ENCODE peak calls at places on chromosomes 16 and 17, in nine cellular contexts. One of them, this sample, is unnamed.

GRCh38 chr16:65054457-65054856 is 67.4 kb downstream of the CDH11 start:
- DNase-seq in breast epithelium: no peak
- DNase-seq in OCI-LY7: no peak
- DNase-seq in tibial artery: no peak
- DNase-seq in CD8-positive, alpha-beta memory T cell: no peak
- DNase-seq in esophagus squamous epithelium: no peak
- DNase-seq in sigmoid colon: no peak
- DNase-seq in mesendoderm: no peak
- DNase-seq in psoas muscle: no peak
- DNase-seq in this sample: no peak

GRCh38 chr16:56662357-56663354 is 4.9 kb downstream of the MT1F start:
- DNase-seq in breast epithelium: no peak
- DNase-seq in OCI-LY7: no peak
- DNase-seq in tibial artery: no peak
- DNase-seq in CD8-positive, alpha-beta memory T cell: peak
- DNase-seq in esophagus squamous epithelium: no peak
- DNase-seq in sigmoid colon: no peak
- DNase-seq in mesendoderm: peak
- DNase-seq in psoas muscle: no peak
- DNase-seq in this sample: no peak

GRCh38 chr17:6427284-6427781 is 7.6 kb downstream of the AIPL1 start:
- DNase-seq in breast epithelium: no peak
- DNase-seq in OCI-LY7: no peak
- DNase-seq in tibial artery: no peak
- DNase-seq in CD8-positive, alpha-beta memory T cell: peak
- DNase-seq in esophagus squamous epithelium: no peak
- DNase-seq in sigmoid colon: no peak
- DNase-seq in mesendoderm: no peak
- DNase-seq in psoas muscle: no peak
- DNase-seq in this sample: peak

GRCh38 chr17:67646472-67646871 is 71.3 kb upstream of the NOL11 start:
- DNase-seq in breast epithelium: no peak
- DNase-seq in OCI-LY7: no peak
- DNase-seq in tibial artery: no peak
- DNase-seq in CD8-positive, alpha-beta memory T cell: no peak
- DNase-seq in esophagus squamous epithelium: no peak
- DNase-seq in sigmoid colon: no peak
- DNase-seq in mesendoderm: no peak
- DNase-seq in psoas muscle: no peak
- DNase-seq in this sample: no peak

GRCh38 chr17:22435231-22435974 is 743.1 kb downstream of the KCNJ18 start:
- DNase-seq in breast epithelium: no peak
- DNase-seq in OCI-LY7: no peak
- DNase-seq in tibial artery: no peak
- DNase-seq in CD8-positive, alpha-beta memory T cell: no peak
- DNase-seq in esophagus squamous epithelium: no peak
- DNase-seq in sigmoid colon: no peak
- DNase-seq in mesendoderm: no peak
- DNase-seq in psoas muscle: no peak
- DNase-seq in this sample: no peak

GRCh38 chr16:50547944-50548658 is at the start of gene NKD1:
- DNase-seq in breast epithelium: peak
- DNase-seq in OCI-LY7: peak
- DNase-seq in tibial artery: peak
- DNase-seq in CD8-positive, alpha-beta memory T cell: peak
- DNase-seq in esophagus squamous epithelium: no peak
- DNase-seq in sigmoid colon: peak
- DNase-seq in mesendoderm: peak
- DNase-seq in psoas muscle: peak
- DNase-seq in this sample: peak

GRCh38 chr17:75404223-75404738 is 1.2 kb downstream of the GRB2 start:
- DNase-seq in breast epithelium: no peak
- DNase-seq in OCI-LY7: peak
- DNase-seq in tibial artery: peak
- DNase-seq in CD8-positive, alpha-beta memory T cell: peak
- DNase-seq in esophagus squamous epithelium: no peak
- DNase-seq in sigmoid colon: peak
- DNase-seq in mesendoderm: peak
- DNase-seq in psoas muscle: peak
- DNase-seq in this sample: peak

GRCh38 chr17:61255609-61256008 is 144.0 kb upstream of the TBX2 start:
- DNase-seq in breast epithelium: no peak
- DNase-seq in OCI-LY7: no peak
- DNase-seq in tibial artery: no peak
- DNase-seq in CD8-positive, alpha-beta memory T cell: no peak
- DNase-seq in esophagus squamous epithelium: no peak
- DNase-seq in sigmoid colon: no peak
- DNase-seq in mesendoderm: no peak
- DNase-seq in psoas muscle: no peak
- DNase-seq in this sample: no peak

GRCh38 chr17:7294614-7295153 is at the start of gene YBX2:
- DNase-seq in breast epithelium: peak
- DNase-seq in OCI-LY7: peak
- DNase-seq in tibial artery: no peak
- DNase-seq in CD8-positive, alpha-beta memory T cell: peak
- DNase-seq in esophagus squamous epithelium: no peak
- DNase-seq in sigmoid colon: no peak
- DNase-seq in mesendoderm: peak
- DNase-seq in psoas muscle: peak
- DNase-seq in this sample: peak

GRCh38 chr17:37740861-37741260 is 4.0 kb downstream of the HNF1B start:
- DNase-seq in breast epithelium: no peak
- DNase-seq in OCI-LY7: no peak
- DNase-seq in tibial artery: no peak
- DNase-seq in CD8-positive, alpha-beta memory T cell: no peak
- DNase-seq in esophagus squamous epithelium: no peak
- DNase-seq in sigmoid colon: no peak
- DNase-seq in mesendoderm: no peak
- DNase-seq in psoas muscle: no peak
- DNase-seq in this sample: no peak

GRCh38 chr16:8996891-8997290 is 33.2 kb upstream of the USP7 start:
- DNase-seq in breast epithelium: no peak
- DNase-seq in OCI-LY7: no peak
- DNase-seq in tibial artery: no peak
- DNase-seq in CD8-positive, alpha-beta memory T cell: no peak
- DNase-seq in esophagus squamous epithelium: no peak
- DNase-seq in sigmoid colon: no peak
- DNase-seq in mesendoderm: peak
- DNase-seq in psoas muscle: no peak
- DNase-seq in this sample: no peak

GRCh38 chr17:59443106-59443505 is 111.7 kb downstream of the YPEL2 start:
- DNase-seq in breast epithelium: no peak
- DNase-seq in OCI-LY7: no peak
- DNase-seq in tibial artery: no peak
- DNase-seq in CD8-positive, alpha-beta memory T cell: no peak
- DNase-seq in esophagus squamous epithelium: no peak
- DNase-seq in sigmoid colon: no peak
- DNase-seq in mesendoderm: no peak
- DNase-seq in psoas muscle: no peak
- DNase-seq in this sample: no peak

GRCh38 chr17:13420294-13421277 is 181.1 kb downstream of the HS3ST3A1 start:
- DNase-seq in breast epithelium: no peak
- DNase-seq in OCI-LY7: no peak
- DNase-seq in tibial artery: no peak
- DNase-seq in CD8-positive, alpha-beta memory T cell: no peak
- DNase-seq in esophagus squamous epithelium: no peak
- DNase-seq in sigmoid colon: no peak
- DNase-seq in mesendoderm: no peak
- DNase-seq in psoas muscle: no peak
- DNase-seq in this sample: no peak

GRCh38 chr16:35431829-35432663 is 1972.6 kb downstream of the TP53TG3F start:
- DNase-seq in breast epithelium: no peak
- DNase-seq in OCI-LY7: peak
- DNase-seq in tibial artery: no peak
- DNase-seq in CD8-positive, alpha-beta memory T cell: no peak
- DNase-seq in esophagus squamous epithelium: no peak
- DNase-seq in sigmoid colon: no peak
- DNase-seq in mesendoderm: peak
- DNase-seq in psoas muscle: no peak
- DNase-seq in this sample: no peak

DNA sequence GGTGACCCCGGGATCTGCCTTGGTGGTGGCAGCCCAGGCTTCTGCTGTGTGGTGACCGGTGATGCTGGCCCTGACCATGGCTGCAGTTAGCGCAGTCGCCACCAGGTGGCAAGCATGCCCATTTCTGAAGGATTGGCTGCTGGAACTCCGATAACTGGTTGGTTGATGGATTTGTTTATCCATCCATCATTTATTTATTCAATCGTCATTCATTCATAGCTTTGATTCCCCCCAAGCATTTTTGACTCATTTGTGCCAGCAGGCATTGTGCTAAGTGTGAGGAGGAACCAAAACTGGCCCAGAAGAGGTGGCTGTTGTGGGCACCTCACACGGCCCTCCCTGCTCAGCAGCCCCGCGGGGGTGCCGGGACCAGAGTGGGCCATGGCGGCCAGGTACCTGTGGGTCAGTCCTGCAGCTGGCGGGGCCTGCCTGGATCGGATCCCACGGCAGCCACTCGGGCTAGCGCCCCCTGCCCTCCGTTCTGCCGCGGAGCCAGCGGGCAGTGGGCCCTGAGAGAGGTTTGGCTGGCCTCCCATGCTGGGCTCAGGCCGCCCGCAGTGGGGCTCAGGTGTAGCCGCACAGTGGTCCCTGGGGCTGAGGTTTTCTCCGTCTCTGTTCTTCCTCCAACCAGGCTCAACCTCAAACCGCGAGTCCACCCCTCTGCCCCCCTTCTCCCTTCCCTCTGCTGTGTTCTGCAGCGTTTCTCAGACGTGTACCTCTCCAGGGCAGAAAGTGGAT is 28.8 kb upstream of the ITGA3 start:
- DNase-seq in breast epithelium: peak
- DNase-seq in OCI-LY7: peak
- DNase-seq in tibial artery: peak
- DNase-seq in CD8-positive, alpha-beta memory T cell: peak
- DNase-seq in esophagus squamous epithelium: no peak
- DNase-seq in sigmoid colon: peak
- DNase-seq in mesendoderm: peak
- DNase-seq in psoas muscle: peak
- DNase-seq in this sample: peak
- H3K4me3 ChIP-seq in breast epithelium: peak
- H3K4me3 ChIP-seq in OCI-LY7: no peak
- H3K4me3 ChIP-seq in tibial artery: peak
- H3K4me3 ChIP-seq in CD8-positive, alpha-beta memory T cell: no peak
- H3K4me3 ChIP-seq in esophagus squamous epithelium: peak
- H3K4me3 ChIP-seq in sigmoid colon: peak
- H3K4me3 ChIP-seq in mesendoderm: no peak
- H3K4me3 ChIP-seq in psoas muscle: peak
- H3K4me3 ChIP-seq in this sample: no peak

DNA sequence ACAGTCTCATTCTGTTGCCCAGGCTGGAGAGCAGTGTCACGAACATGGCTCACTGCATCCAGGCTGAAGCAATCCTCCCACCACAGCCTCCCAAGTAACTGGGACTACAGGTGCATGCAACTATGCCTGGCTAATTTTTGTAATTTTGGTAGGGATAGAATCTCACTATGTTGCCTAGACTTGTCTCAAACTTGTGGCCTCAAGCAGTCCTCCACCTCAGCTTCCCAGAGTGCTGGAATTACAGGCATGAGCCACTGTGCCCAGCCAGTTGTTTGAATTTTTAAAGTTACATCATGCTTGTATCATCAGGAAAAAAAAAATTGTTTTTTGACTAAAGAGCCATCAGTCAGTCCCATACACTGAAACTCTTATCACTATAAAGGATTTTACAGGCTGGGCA is 17.1 kb upstream of the VPS4A start:
- DNase-seq in breast epithelium: no peak
- DNase-seq in OCI-LY7: no peak
- DNase-seq in tibial artery: no peak
- DNase-seq in CD8-positive, alpha-beta memory T cell: no peak
- DNase-seq in esophagus squamous epithelium: no peak
- DNase-seq in sigmoid colon: no peak
- DNase-seq in mesendoderm: no peak
- DNase-seq in psoas muscle: no peak
- DNase-seq in this sample: no peak
- H3K27ac ChIP-seq in breast epithelium: no peak
- H3K27ac ChIP-seq in OCI-LY7: no peak
- H3K27ac ChIP-seq in tibial artery: no peak
- H3K27ac ChIP-seq in CD8-positive, alpha-beta memory T cell: no peak
- H3K27ac ChIP-seq in esophagus squamous epithelium: no peak
- H3K27ac ChIP-seq in sigmoid colon: no peak
- H3K27ac ChIP-seq in mesendoderm: no peak
- H3K27ac ChIP-seq in psoas muscle: no peak
- H3K27ac ChIP-seq in this sample: no peak

DNA sequence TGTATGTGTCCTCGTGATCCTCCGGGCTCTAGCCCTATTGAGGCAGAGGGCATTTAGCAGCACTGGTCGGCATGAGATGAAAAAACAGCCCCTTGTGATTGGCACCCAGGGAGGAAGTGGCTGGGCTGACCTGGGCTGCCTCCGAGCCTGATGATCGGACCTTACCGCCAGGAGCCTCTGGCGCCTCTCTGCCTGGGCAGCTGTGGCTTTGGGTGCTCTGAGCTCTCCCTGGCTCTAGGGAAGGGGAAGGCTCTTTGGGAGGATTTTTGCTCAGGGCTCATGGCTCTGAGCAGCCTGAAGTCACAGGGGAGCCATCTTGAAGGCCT is 7.1 kb downstream of the CYGB start:
- DNase-seq in breast epithelium: no peak
- DNase-seq in OCI-LY7: no peak
- DNase-seq in tibial artery: no peak
- DNase-seq in CD8-positive, alpha-beta memory T cell: no peak
- DNase-seq in esophagus squamous epithelium: no peak
- DNase-seq in sigmoid colon: no peak
- DNase-seq in mesendoderm: no peak
- DNase-seq in psoas muscle: peak
- DNase-seq in this sample: no peak
- H3K4me3 ChIP-seq in breast epithelium: no peak
- H3K4me3 ChIP-seq in OCI-LY7: no peak
- H3K4me3 ChIP-seq in tibial artery: no peak
- H3K4me3 ChIP-seq in CD8-positive, alpha-beta memory T cell: no peak
- H3K4me3 ChIP-seq in esophagus squamous epithelium: peak
- H3K4me3 ChIP-seq in sigmoid colon: no peak
- H3K4me3 ChIP-seq in mesendoderm: no peak
- H3K4me3 ChIP-seq in psoas muscle: no peak
- H3K4me3 ChIP-seq in this sample: no peak

DNA sequence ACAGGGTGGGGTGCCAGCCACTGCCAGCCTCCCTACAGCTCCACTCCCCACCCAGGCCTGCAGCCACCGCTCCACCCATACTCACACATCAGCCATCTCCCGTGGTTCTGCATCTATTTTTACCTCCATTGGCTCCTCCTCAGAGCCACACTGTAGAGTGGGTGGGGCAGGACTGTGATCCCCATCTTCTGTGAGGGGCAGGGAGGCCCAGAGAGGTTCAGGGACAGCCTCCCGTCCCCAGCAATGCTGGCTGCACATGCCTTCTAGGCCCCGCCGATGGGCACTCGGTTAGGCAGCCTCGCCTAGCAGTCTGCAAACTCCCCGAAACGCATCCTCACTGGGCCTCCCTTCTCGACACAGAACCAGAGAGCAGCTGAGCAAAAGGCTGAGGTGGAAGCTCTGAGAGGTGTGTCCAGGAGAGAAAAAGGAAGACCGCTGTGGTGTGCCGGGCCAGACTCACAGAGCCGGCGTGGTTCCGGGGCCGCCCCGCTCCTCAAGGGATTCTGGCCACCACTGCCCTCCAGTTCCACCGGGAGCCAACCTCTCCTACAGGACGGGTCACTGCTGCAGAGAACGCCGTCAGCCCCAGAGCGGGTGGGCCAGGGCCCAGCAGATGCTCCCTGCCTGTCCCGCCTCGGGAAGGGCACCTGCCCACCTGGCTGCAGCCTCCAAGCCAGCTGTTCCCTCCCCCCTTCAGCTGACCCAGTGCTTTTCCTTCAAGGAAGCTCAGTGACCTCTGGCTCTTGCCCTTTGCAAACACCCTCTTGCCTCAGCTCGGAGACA is 71.8 kb downstream of the ABR start:
- DNase-seq in breast epithelium: no peak
- DNase-seq in OCI-LY7: no peak
- DNase-seq in tibial artery: no peak
- DNase-seq in CD8-positive, alpha-beta memory T cell: no peak
- DNase-seq in esophagus squamous epithelium: no peak
- DNase-seq in sigmoid colon: no peak
- DNase-seq in mesendoderm: no peak
- DNase-seq in psoas muscle: no peak
- DNase-seq in this sample: no peak
- H3K27ac ChIP-seq in breast epithelium: peak
- H3K27ac ChIP-seq in OCI-LY7: no peak
- H3K27ac ChIP-seq in tibial artery: peak
- H3K27ac ChIP-seq in CD8-positive, alpha-beta memory T cell: peak
- H3K27ac ChIP-seq in esophagus squamous epithelium: peak
- H3K27ac ChIP-seq in sigmoid colon: peak
- H3K27ac ChIP-seq in mesendoderm: no peak
- H3K27ac ChIP-seq in psoas muscle: peak
- H3K27ac ChIP-seq in this sample: peak

This sample was measured in effector memory CD4-positive, alpha-beta T cell.